ENCODE peak calls at places on chromosomes 4 and X, in six cellular contexts. D, K, W, N, R and J are unnamed samples.

GRCh38 chr4:33566649-33567048 is 2677.7 kb downstream of the ARAP2 start:
- DNase-seq in N (no peak), D (no peak), W (no peak), K (no peak), R (no peak), J (no peak)

GRCh38 chr4:7928711-7929505 is 10.8 kb downstream of the AFAP1 start:
- DNase-seq in N (no peak), R (no peak), K (no peak), W (no peak), D (no peak), J (no peak)

GRCh38 chrX:79570524-79571240 is 203.5 kb upstream of the ITM2A start:
- DNase-seq in R (no peak), D (no peak), K (no peak), N (no peak), W (no peak), J (no peak)

GRCh38 chr4:183130328-183131155 is 31.5 kb downstream of the WWC2 start:
- DNase-seq in D (peak), K (no peak), N (peak), W (no peak), R (no peak), J (peak)

GRCh38 chr4:154982187-154983047 is 201.3 kb downstream of the RBM46 start:
- DNase-seq in W (peak), K (peak), D (peak), N (peak), R (peak), J (peak)

GRCh38 chrX:151176351-151176750 is at the start of gene GPR50:
- DNase-seq in D (no peak), N (no peak), W (no peak), K (no peak), R (no peak), J (no peak)

GRCh38 chrX:121782544-121782943 is 735.1 kb downstream of the GLUD2 start:
- DNase-seq in W (no peak), D (no peak), N (no peak), K (no peak), R (no peak), J (no peak)

GRCh38 chrX:154751669-154752271 is 893 bp upstream of the GAB3 start:
- DNase-seq in N (no peak), K (no peak), R (no peak), W (no peak), D (no peak), J (no peak)

GRCh38 chrX:30577362-30577961 is at the start of gene TASL:
- DNase-seq in W (peak), N (no peak), D (no peak), R (no peak), K (no peak), J (no peak)

GRCh38 chr4:79653871-79654270 is 245.8 kb upstream of the GK2 start:
- DNase-seq in N (peak), K (no peak), D (no peak), R (no peak), W (no peak), J (no peak)

GRCh38 chrX:57379296-57379695 is 92.8 kb downstream of the FAAH2 start:
- DNase-seq in D (no peak), W (no peak), K (no peak), R (no peak), N (no peak), J (no peak)

GRCh38 chr4:65943076-65943475 is 272.8 kb upstream of the EPHA5 start:
- DNase-seq in W (no peak), K (no peak), D (no peak), N (peak), R (no peak), J (peak)

GRCh38 chr4:24594887-24595286 is 10.5 kb upstream of the DHX15 start:
- DNase-seq in R (no peak), K (no peak), W (no peak), D (no peak), N (peak), J (peak)

GRCh38 chr4:146978641-146979040 is 33.0 kb upstream of the TTC29 start:
- DNase-seq in R (no peak), D (no peak), N (no peak), K (no peak), W (no peak), J (no peak)

GRCh38 chr4:8275511-8275910 is 6.0 kb downstream of the HTRA3 start:
- DNase-seq in K (no peak), N (no peak), D (no peak), R (no peak), W (no peak), J (no peak)

GRCh38 chrX:16970977-16971376 is 24.5 kb downstream of the REPS2 start:
- DNase-seq in N (peak), W (no peak), D (no peak), R (no peak), K (no peak), J (no peak)

GRCh38 chrX:9917861-9918260 is 49.3 kb upstream of the CLDN34 start:
- DNase-seq in D (no peak), R (no peak), N (no peak), K (no peak), W (no peak), J (no peak)

GRCh38 chrX:129091097-129091496 is 432.2 kb downstream of the SMARCA1 start:
- DNase-seq in W (no peak), D (no peak), K (no peak), N (no peak), R (no peak), J (no peak)

GRCh38 chrX:649166-649565 is 18.6 kb downstream of the SHOX start:
- DNase-seq in R (no peak), K (no peak), W (no peak), D (no peak), N (no peak), J (no peak)

GRCh38 chr4:108383157-108383556 is 214.4 kb upstream of the LEF1 start:
- DNase-seq in D (no peak), N (no peak), W (no peak), K (no peak), R (no peak), J (no peak)

GRCh38 chr4:133148690-133149363 is at the start of gene PCDH10:
- DNase-seq in R (peak), D (peak), K (peak), N (peak), W (peak), J (no peak)

GRCh38 chr4:168773388-168774195 is 236.5 kb downstream of the CBR4 start:
- DNase-seq in D (no peak), N (no peak), K (no peak), R (no peak), W (no peak), J (peak)

GRCh38 chr4:74805601-74806000 is 11.3 kb upstream of the BTC start:
- DNase-seq in R (peak), D (no peak), W (no peak), N (peak), K (no peak), J (no peak)

GRCh38 chr4:148225639-148226038 is 216.6 kb downstream of the NR3C2 start:
- DNase-seq in D (no peak), W (no peak), N (no peak), R (no peak), K (no peak), J (no peak)

GRCh38 chr4:36310793-36311192 is 29.4 kb downstream of the DTHD1 start:
- DNase-seq in R (no peak), W (peak), D (no peak), K (no peak), N (no peak), J (no peak)